ENCODE peak calls at places on chromosomes 4 and X, in five cellular contexts. H is progenitor cell of endocrine pancreas, C is A673, D is GM03348, S is iPS-NIHi11. X is an unnamed sample.

GRCh38 chrX:34521563-34521962 is 135.5 kb downstream of the TMEM47 start:
- DNase-seq in H (no peak), C (peak; percentile 61), D (peak; percentile 2), S (peak; percentile 8), X (no peak)

GRCh38 chr4:153151535-153152452 is 52.4 kb upstream of the TRIM2 start:
- DNase-seq in H (peak; percentile 69), C (peak; percentile 88), D (no peak), S (peak; percentile 87), X (peak; percentile 69)

GRCh38 chr4:26300314-26301307 is 20.2 kb upstream of the RBPJ start:
- DNase-seq in H (no peak), C (no peak), D (peak; percentile 39), S (no peak), X (no peak)

GRCh38 chr4:80184791-80185756 is 12.2 kb upstream of the PRDM8 start:
- DNase-seq in H (no peak), C (no peak), D (peak; percentile 53), S (no peak), X (peak; percentile 50)

GRCh38 chrX:15546745-15547144 is 46.1 kb downstream of the BMX start:
- DNase-seq in H (no peak), C (no peak), D (no peak), S (no peak), X (no peak)

GRCh38 chr4:1307951-1308735 is 18.5 kb downstream of the MAEA start:
- DNase-seq in H (no peak), C (no peak), D (no peak), S (no peak), X (no peak)

GRCh38 chr4:76879731-76880364 is 18.1 kb downstream of the SOWAHB start:
- DNase-seq in H (no peak), C (no peak), D (peak; percentile 40), S (no peak), X (no peak)

GRCh38 chr4:107380190-107380589 is 339.8 kb downstream of the PAPSS1 start:
- DNase-seq in H (no peak), C (peak; percentile 55), D (peak; percentile 6), S (no peak), X (no peak)

GRCh38 chr4:153084249-153084648 is 120.0 kb upstream of the TRIM2 start:
- DNase-seq in H (no peak), C (no peak), D (no peak), S (no peak), X (no peak)

GRCh38 chr4:160194716-160195115 is 1091.8 kb downstream of the RAPGEF2 start:
- DNase-seq in H (no peak), C (no peak), D (no peak), S (no peak), X (no peak)

GRCh38 chr4:145307763-145308430 is 127.5 kb upstream of the OTUD4 start:
- DNase-seq in H (no peak), C (no peak), D (no peak), S (no peak), X (no peak)

GRCh38 chrX:102934624-102935023 is 2.4 kb upstream of the RAB40AL start:
- DNase-seq in H (no peak), C (peak; percentile 56), D (peak; percentile 41), S (peak; percentile 23), X (no peak)

GRCh38 chr4:182699825-182700224 is 217.4 kb downstream of the DCTD start:
- DNase-seq in H (no peak), C (no peak), D (peak; percentile 27), S (no peak), X (no peak)

GRCh38 chr4:66658809-66659208 is 886.5 kb downstream of the CENPC start:
- DNase-seq in H (no peak), C (no peak), D (no peak), S (no peak), X (no peak)

GRCh38 chr4:73037057-73037456 is 32.5 kb downstream of the COX18 start:
- DNase-seq in H (no peak), C (no peak), D (no peak), S (no peak), X (no peak)

GRCh38 chr4:106421441-106422296 is 53.1 kb upstream of the GIMD1 start:
- DNase-seq in H (no peak), C (no peak), D (peak; percentile 51), S (no peak), X (no peak)

GRCh38 chr4:48015216-48015615 is 1.3 kb downstream of the CNGA1 start:
- DNase-seq in H (no peak), C (no peak), D (no peak), S (no peak), X (no peak)

GRCh38 chr4:158169931-158170690 is 2.7 kb downstream of the GASK1B start:
- DNase-seq in H (no peak), C (peak; percentile 69), D (peak; percentile 29), S (no peak), X (no peak)

GRCh38 chr4:104749062-104749461 is 254.4 kb upstream of the CXXC4 start:
- DNase-seq in H (no peak), C (no peak), D (no peak), S (no peak), X (no peak)

GRCh38 chr4:26802790-26803189 is 57.9 kb upstream of the STIM2 start:
- DNase-seq in H (no peak), C (peak; percentile 79), D (no peak), S (no peak), X (no peak)

GRCh38 chr4:118927976-118928375 is 39.3 kb downstream of the SYNPO2 start:
- DNase-seq in H (no peak), C (no peak), D (no peak), S (no peak), X (peak; percentile 51)

GRCh38 chr4:4524364-4524763 is 17.5 kb downstream of the STX18 start:
- DNase-seq in H (no peak), C (peak; percentile 23), D (no peak), S (peak; percentile 41), X (no peak)

GRCh38 chrX:120021927-120022326 is 55.6 kb downstream of the RHOXF2B start:
- DNase-seq in H (no peak), C (no peak), D (no peak), S (no peak), X (no peak)

GRCh38 chrX:53654378-53654777 is 32.1 kb downstream of the HUWE1 start:
- DNase-seq in H (no peak), C (no peak), D (peak; percentile 2), S (no peak), X (no peak)

GRCh38 chrX:106894392-106894909 is 8.7 kb downstream of the RIPPLY1 start:
- DNase-seq in H (peak; percentile 28), C (peak; percentile 78), D (peak; percentile 64), S (peak; percentile 52), X (peak; percentile 68)

GRCh38 chrX:39470588-39471155 is 627.1 kb downstream of the BCOR start:
- DNase-seq in H (no peak), C (no peak), D (peak; percentile 48), S (no peak), X (peak; percentile 73)

GRCh38 chrX:148929686-148930085 is 429.3 kb downstream of the AFF2 start:
- DNase-seq in H (no peak), C (no peak), D (peak; percentile 15), S (no peak), X (no peak)

GRCh38 chrX:139077303-139078131 is 366.0 kb upstream of the FGF13 start:
- DNase-seq in H (no peak), C (peak; percentile 74), D (peak; percentile 22), S (no peak), X (no peak)

GRCh38 chr4:24598025-24598424 is 13.7 kb upstream of the DHX15 start:
- DNase-seq in H (no peak), C (no peak), D (no peak), S (no peak), X (no peak)

X was measured in ovary.